ENCODE peak calls at places on chromosomes 12 and 14, in four cellular contexts. D, Y, F and K are unnamed samples.

GRCh38 chr12:106764738-106765137 is 9.7 kb upstream of the RIC8B start:
- DNase-seq in Y (no peak), F (no peak), D (no peak), K (peak)

GRCh38 chr12:81297606-81298005 is 219.7 kb downstream of the ACSS3 start:
- DNase-seq in D (no peak), Y (no peak), F (no peak), K (no peak)

GRCh38 chr12:34398366-34398705 is 376.0 kb downstream of the ALG10 start:
- DNase-seq in F (peak), D (peak), Y (no peak), K (no peak)

GRCh38 chr14:94001501-94002396 is 4.6 kb downstream of the CCDC197 start:
- DNase-seq in F (peak), D (peak), Y (peak), K (peak)

GRCh38 chr14:65958664-65959562 is 527.3 kb upstream of the CCDC196 start:
- DNase-seq in Y (peak), F (no peak), D (no peak), K (peak)

GRCh38 chr14:60210703-60211102 is 38.3 kb upstream of the PPM1A start:
- DNase-seq in F (no peak), Y (no peak), D (no peak), K (no peak)

GRCh38 chr12:31019561-31020308 is 53.9 kb upstream of the DDX11 start:
- DNase-seq in Y (no peak), D (no peak), F (no peak), K (no peak)

GRCh38 chr12:104134882-104135281 is 3.1 kb downstream of the NFYB start:
- DNase-seq in F (no peak), Y (no peak), D (no peak), K (no peak)

GRCh38 chr12:64229240-64229639 is 7.1 kb upstream of the KICS2 start:
- DNase-seq in D (no peak), F (no peak), Y (no peak), K (no peak)

GRCh38 chr14:60650382-60650961 is 1.2 kb upstream of the SIX1 start:
- DNase-seq in D (no peak), F (no peak), Y (peak), K (peak)

GRCh38 chr12:538731-539539 is 79.2 kb downstream of the B4GALNT3 start:
- DNase-seq in D (no peak), Y (peak), F (no peak), K (peak)

GRCh38 chr12:130765186-130765659 is 49.1 kb upstream of the RIMBP2 start:
- DNase-seq in Y (peak), D (no peak), F (no peak), K (peak)

GRCh38 chr14:106831322-106831720 is 1304.9 kb downstream of the TMEM121 start:
- DNase-seq in F (no peak), D (no peak), Y (no peak), K (peak)

GRCh38 chr12:71456316-71456715 is 16.7 kb downstream of the LGR5 start:
- DNase-seq in D (no peak), F (no peak), Y (no peak), K (no peak)

GRCh38 chr14:35632276-35633071 is 98.5 kb downstream of the INSM2 start:
- DNase-seq in F (no peak), D (no peak), Y (peak), K (peak)

GRCh38 chr12:28878629-28879028 is 270.4 kb upstream of the FAR2 start:
- DNase-seq in F (no peak), Y (no peak), D (no peak), K (no peak)

GRCh38 chr12:96514328-96514727 is 25.0 kb downstream of the CFAP54 start:
- DNase-seq in D (no peak), Y (no peak), F (no peak), K (no peak)

GRCh38 chr14:91269076-91269991 is 24.8 kb upstream of the GPR68 start:
- DNase-seq in Y (peak), D (no peak), F (no peak), K (no peak)

GRCh38 chr14:51444381-51445000 is 204.4 kb downstream of the TMX1 start:
- DNase-seq in F (no peak), Y (no peak), D (no peak), K (no peak)

GRCh38 chr12:121697093-121697698 is 15.4 kb upstream of the TMEM120B start:
- DNase-seq in F (no peak), D (no peak), Y (peak), K (peak)

GRCh38 chr12:132158677-132159554 is 14.7 kb downstream of the NOC4L start:
- DNase-seq in D (no peak), F (no peak), Y (no peak), K (no peak)

GRCh38 chr14:75267141-75267601 is 11.5 kb upstream of the FOS start:
- DNase-seq in F (no peak), Y (peak), D (no peak), K (no peak)

GRCh38 chr14:22836301-22837058 is at the start of gene MMP14:
- DNase-seq in F (peak), D (peak), Y (peak), K (peak)
- H3K4me3 ChIP-seq in F (peak), D (peak), Y (peak), K (peak)

GRCh38 chr14:100147181-100147631 is 12.2 kb downstream of the DEGS2 start:
- DNase-seq in F (no peak), Y (no peak), D (no peak), K (no peak)
- TF ChIP-seq CTCF in F (no peak), Y (no peak), D (no peak), K (no peak)

GRCh38 chr12:48459259-48459658 is 13.1 kb upstream of the ANP32D start:
- DNase-seq in Y (no peak), F (no peak), D (no peak), K (no peak)
- H3K4me3 ChIP-seq in Y (no peak), F (no peak), D (no peak), K (no peak)

DNA sequence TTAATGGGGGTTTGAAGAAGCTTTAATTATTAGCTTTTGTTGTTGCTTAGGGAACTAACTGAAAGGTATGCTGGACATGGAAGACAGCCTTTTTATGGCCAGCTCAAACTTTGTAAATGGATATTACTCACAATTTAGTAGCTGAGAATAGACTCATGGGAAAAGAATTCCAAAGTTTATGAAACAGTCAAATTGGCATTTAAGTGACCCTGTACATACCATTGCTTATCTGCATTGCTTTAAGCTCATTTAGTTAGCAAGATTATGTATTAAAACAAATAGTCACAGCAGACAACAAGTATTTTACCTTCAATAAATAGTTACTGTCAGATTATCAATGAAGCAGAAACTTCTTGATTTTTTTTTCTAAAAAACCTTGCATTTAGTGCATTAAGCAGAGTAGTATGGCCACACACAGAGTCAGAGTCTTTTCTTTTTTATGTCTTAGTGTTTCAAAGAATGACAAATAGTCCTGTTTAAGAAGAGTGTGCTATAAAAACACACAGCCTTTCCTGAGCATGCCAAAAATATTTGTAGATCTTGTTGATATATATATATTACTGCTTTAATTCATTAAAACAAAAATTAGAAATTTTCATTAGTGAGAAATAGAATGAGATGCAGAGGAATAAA is 102.2 kb downstream of the TTC6 start:
- DNase-seq in F (no peak), D (no peak), Y (peak), K (peak)
- TF ChIP-seq CTCF in F (no peak), D (no peak), Y (no peak), K (no peak)

DNA sequence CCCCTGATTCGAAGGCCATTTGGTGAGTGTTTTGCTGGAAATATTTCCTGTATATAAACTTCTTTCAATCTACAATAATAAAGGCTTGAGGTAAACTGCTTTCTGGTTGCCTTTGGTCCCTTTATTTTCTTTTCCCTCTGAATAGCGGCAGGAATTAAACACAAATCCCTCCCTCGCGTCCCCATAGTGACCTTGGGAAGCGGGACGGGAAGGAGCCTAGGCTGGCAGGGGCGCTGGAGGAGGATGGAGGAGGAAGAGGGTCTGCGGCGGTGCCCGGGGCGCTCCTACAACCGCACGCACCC is 2.0 kb downstream of the DIO3 start:
- DNase-seq in D (no peak), Y (no peak), F (no peak), K (no peak)
- H3K4me3 ChIP-seq in D (no peak), Y (no peak), F (no peak), K (no peak)

GRCh38 chr14:64035143-64035542 is 182.3 kb downstream of the SYNE2 start:
- DNase-seq in D (no peak), F (no peak), Y (peak), K (peak)

GRCh38 chr14:64045091-64045490 is 192.3 kb downstream of the SYNE2 start:
- DNase-seq in Y (no peak), F (no peak), D (no peak), K (no peak)

GRCh38 chr14:64038857-64039542 is 186.2 kb downstream of the SYNE2 start:
- DNase-seq in F (no peak), D (no peak), Y (peak), K (peak)

DNA sequence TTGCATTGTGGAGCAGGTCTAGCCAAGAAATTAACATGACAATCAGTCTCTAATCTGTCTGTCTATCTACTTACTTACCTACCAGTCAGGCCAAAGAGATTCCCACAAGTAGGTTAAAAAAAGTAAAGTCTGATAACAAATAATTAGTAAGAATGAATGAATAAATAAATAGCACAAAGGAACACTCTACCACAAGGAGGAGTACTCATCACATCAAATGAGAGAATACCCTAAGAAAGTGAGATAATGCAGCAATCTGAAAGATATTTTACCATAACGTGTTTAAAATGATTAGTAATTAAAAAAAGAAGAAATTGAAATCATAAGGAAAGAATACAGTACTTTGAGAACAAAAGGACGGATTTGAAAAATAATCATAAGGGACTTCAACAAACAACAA is 187.2 kb downstream of the SYNE2 start:
- DNase-seq in F (no peak), D (no peak), Y (peak), K (peak)
- TF ChIP-seq CTCF in F (no peak), D (no peak), Y (peak), K (peak)

GRCh38 chr14:81435578-81436295 is 35.6 kb upstream of the STON2 start:
- DNase-seq in D (peak), F (peak), Y (peak), K (no peak)

GRCh38 chr14:81435048-81435577 is 35.0 kb upstream of the STON2 start:
- DNase-seq in D (no peak), F (no peak), Y (no peak), K (no peak)

GRCh38 chr14:81437226-81437625 is 37.1 kb upstream of the STON2 start:
- DNase-seq in Y (no peak), D (no peak), F (no peak), K (no peak)

GRCh38 chr14:81434230-81434629 is 34.1 kb upstream of the STON2 start:
- DNase-seq in Y (no peak), F (no peak), D (no peak), K (no peak)

DNA sequence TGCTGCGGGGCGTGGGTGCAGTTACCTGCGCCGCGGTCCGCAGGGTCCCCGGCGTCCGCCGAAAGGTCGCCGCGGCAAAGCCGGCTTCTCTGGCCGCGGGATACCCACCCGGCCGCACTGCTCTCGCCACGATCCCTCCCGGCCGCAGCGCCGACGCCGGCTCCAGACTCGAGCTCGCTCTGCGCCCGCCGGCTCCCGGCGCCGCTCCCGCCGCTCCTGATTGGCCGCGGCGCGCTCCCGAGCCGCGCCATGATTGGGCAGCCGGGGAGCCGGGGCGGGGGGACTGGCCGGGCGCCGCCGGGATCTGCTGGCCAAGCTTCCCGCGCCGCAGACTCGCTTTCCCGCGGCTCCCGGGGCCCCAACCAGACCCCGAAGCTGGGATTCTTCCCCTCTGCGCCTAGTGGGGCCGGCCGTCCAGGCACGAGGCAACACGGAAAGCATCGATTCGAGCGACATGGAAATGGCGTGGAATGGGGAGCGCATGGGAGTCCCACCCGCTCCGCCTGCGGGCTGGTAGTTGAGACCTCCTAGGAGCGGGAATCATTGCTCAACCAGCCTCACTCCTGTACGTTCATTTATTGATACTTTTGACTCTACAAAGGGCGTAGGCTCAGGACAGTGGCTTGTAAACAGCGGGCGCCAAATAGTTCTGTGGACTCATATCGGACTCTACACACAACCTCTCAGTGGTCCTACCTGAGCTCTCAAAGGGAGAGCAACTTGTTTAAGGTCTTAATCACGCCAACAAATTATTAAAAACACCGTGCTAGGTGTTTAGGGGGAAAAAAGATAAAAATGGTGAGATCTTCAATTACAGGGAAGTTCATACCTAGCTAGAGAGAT is 36.4 kb upstream of the STON2 start:
- DNase-seq in F (peak), D (peak), Y (peak), K (peak)
- H3K4me3 ChIP-seq in F (peak), D (peak), Y (peak), K (peak)

GRCh38 chr12:6120796-6121473 is 3.5 kb downstream of the VWF start:
- DNase-seq in Y (no peak), F (no peak), D (no peak), K (no peak)

GRCh38 chr12:6118891-6119568 is 5.4 kb downstream of the VWF start:
- DNase-seq in D (no peak), F (no peak), Y (no peak), K (peak)

GRCh38 chr12:6122211-6122610 is 2.3 kb downstream of the VWF start:
- DNase-seq in Y (no peak), F (no peak), D (no peak), K (no peak)

GRCh38 chr12:6123258-6123657 is 1.2 kb downstream of the VWF start:
- DNase-seq in D (no peak), Y (no peak), F (no peak), K (no peak)

DNA sequence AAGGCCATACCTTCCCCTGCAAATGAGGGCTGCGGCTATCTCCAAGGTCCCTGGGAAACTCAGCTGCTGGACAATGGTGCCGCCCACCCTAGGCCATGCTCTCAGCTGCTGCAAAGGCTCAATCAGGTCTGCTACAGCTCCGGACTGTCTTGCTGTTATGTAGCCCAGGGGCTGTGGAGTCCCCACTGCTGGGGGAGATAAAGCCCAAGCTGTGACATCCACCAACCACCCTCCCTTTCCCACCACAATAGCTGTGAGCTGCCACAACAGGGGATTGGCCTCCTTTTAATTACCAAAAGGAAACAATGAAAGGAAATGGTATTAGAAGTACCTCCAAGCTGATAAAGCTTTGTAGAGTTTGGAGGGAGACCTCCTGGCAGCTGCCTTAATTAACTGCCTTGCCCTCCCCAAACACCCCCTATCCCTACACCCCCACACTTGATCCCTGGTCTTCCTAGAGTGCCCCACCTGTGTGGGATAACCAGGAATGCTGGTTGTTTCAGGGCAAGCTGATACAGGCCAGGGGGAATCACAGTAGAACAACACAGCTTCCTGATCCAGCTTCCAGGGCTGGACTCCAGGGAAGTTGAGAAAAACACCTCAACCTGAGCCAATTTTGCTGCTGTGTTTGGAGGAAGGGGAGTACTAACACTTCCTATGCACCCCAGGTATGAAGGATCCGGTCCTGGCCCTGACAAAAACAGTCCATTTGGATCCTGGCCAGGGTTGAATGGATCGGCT is at the start of gene VWF:
- DNase-seq in D (no peak), Y (no peak), F (no peak), K (no peak)
- TF ChIP-seq CTCF in D (no peak), Y (no peak), F (no peak), K (no peak)

GRCh38 chr12:124391340-124392261 is 96.7 kb downstream of the RFLNA start:
- DNase-seq in F (no peak), Y (peak), D (no peak), K (peak)

GRCh38 chr12:124392991-124393790 is 98.3 kb downstream of the RFLNA start:
- DNase-seq in F (no peak), D (peak), Y (peak), K (peak)

GRCh38 chr12:124390442-124391116 is 95.7 kb downstream of the RFLNA start:
- DNase-seq in D (no peak), F (no peak), Y (peak), K (peak)

GRCh38 chr12:124393831-124394230 is 98.9 kb downstream of the RFLNA start:
- DNase-seq in F (no peak), D (no peak), Y (no peak), K (no peak)

GRCh38 chr12:124392271-124392990 is 97.5 kb downstream of the RFLNA start:
- DNase-seq in Y (no peak), D (no peak), F (no peak), K (peak)
- H3K4me3 ChIP-seq in Y (no peak), D (no peak), F (no peak), K (no peak)

GRCh38 chr14:104076743-104077142 is 8.8 kb upstream of the ASPG start:
- DNase-seq in Y (no peak), F (no peak), D (no peak), K (no peak)

GRCh38 chr14:104072586-104072985 is 12.9 kb upstream of the ASPG start:
- DNase-seq in D (no peak), F (no peak), Y (no peak), K (peak)

GRCh38 chr14:104073764-104074163 is 11.7 kb upstream of the ASPG start:
- DNase-seq in D (no peak), Y (no peak), F (no peak), K (no peak)

GRCh38 chr14:104078031-104078455 is 7.5 kb upstream of the ASPG start:
- DNase-seq in Y (peak), F (peak), D (peak), K (peak)

DNA sequence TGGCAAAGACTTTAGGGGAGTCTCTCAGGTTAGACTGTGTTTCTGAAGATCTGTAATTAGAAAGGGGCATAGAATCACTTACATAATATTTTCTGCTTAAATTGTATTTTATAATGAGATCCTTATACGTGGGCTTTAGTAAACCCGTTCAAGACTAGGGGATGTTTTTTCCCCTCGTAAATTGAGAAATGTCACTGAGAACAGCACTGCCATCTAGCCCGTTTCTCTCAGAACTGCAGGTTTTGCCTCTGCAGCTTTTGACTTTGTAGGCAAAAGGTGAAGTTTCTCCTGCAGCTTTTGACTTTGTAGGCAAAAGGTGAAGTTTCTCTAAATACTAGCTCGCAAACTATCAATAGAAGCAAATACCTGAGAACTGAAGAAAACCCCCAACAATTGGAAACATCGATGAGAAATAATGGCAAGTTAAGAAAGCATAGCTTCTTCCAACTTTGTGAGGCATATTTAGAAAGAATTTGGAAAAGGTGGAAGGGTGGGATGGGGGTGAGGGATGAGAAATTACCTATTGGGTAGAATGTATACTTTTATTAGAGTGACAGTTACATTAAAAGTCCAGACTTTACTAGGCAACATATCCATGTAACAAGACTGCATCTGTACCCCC is 9.9 kb upstream of the ASPG start:
- DNase-seq in Y (no peak), D (no peak), F (no peak), K (peak)
- TF ChIP-seq CTCF in Y (peak), D (no peak), F (no peak), K (peak)